ENCODE peak calls at places on chromosomes 11 and 22, in four cellular contexts. A, K, T and B are unnamed samples.

GRCh38 chr11:62632492-62632891 is 10.7 kb upstream of the B3GAT3 start:
- DNase-seq in T (no peak), K (no peak), A (no peak), B (no peak)

GRCh38 chr11:68036717-68037239 is 2.0 kb upstream of the TCIRG1 start:
- DNase-seq in K (peak; percentile 89), A (no peak), T (no peak), B (peak; percentile 93)

GRCh38 chr11:2885017-2885675 is 429 bp downstream of the CDKN1C start:
- DNase-seq in A (peak; percentile 65), K (peak; percentile 86), T (no peak), B (peak; percentile 75)

GRCh38 chr11:113111156-113111555 is 149.9 kb downstream of the NCAM1 start:
- DNase-seq in T (no peak), K (no peak), A (no peak), B (no peak)

GRCh38 chr11:77705877-77706579 is 68.4 kb upstream of the CLNS1A start:
- DNase-seq in T (no peak), K (no peak), A (no peak), B (no peak)

GRCh38 chr11:3920148-3920852 is 64.8 kb downstream of the STIM1 start:
- DNase-seq in K (peak; percentile 76), A (peak; percentile 54), T (no peak), B (peak; percentile 54)

GRCh38 chr11:74683941-74684481 is 47.2 kb downstream of the CHRDL2 start:
- DNase-seq in K (peak; percentile 65), T (no peak), A (no peak), B (peak; percentile 17)

GRCh38 chr11:1337647-1338007 is 28.2 kb upstream of the TOLLIP start:
- DNase-seq in K (peak; percentile 58), T (no peak), A (peak; percentile 19), B (no peak)

GRCh38 chr11:47998733-47999359 is 18.5 kb downstream of the PTPRJ start:
- DNase-seq in T (no peak), A (peak; percentile 67), K (no peak), B (no peak)

GRCh38 chr11:30666817-30667216 is 80.7 kb upstream of the MPPED2 start:
- DNase-seq in A (no peak), T (no peak), K (no peak), B (no peak)

GRCh38 chr11:1628506-1629325 is 859 bp upstream of the KRTAP5-5 start:
- DNase-seq in T (peak; percentile 84), K (peak; percentile 60), A (peak; percentile 63), B (peak; percentile 62)

GRCh38 chr11:46491661-46492331 is 100.2 kb upstream of the CHRM4 start:
- DNase-seq in T (no peak), A (no peak), K (no peak), B (no peak)

GRCh38 chr11:76654980-76655379 is 15.6 kb downstream of the LRRC32 start:
- DNase-seq in K (peak; percentile 53), A (peak; percentile 15), T (peak; percentile 24), B (no peak)

GRCh38 chr11:65366340-65366773 is 11.8 kb downstream of the TIGD3 start:
- DNase-seq in A (peak; percentile 53), T (peak; percentile 61), K (no peak), B (no peak)

GRCh38 chr11:10392680-10393079 is 62.4 kb upstream of the AMPD3 start:
- DNase-seq in T (no peak), A (no peak), K (no peak), B (no peak)

GRCh38 chr11:110713469-110713776 is 1.2 kb upstream of the ARHGAP20 start:
- DNase-seq in K (peak; percentile 72), T (no peak), A (no peak), B (no peak)

GRCh38 chr22:20581503-20582170 is 74.2 kb downstream of the MED15 start:
- DNase-seq in K (no peak), A (no peak), T (peak; percentile 21), B (peak; percentile 38)

GRCh38 chr11:17413414-17414316 is 25.2 kb upstream of the KCNJ11 start:
- DNase-seq in T (no peak), A (peak; percentile 83), K (no peak), B (peak; percentile 81)

GRCh38 chr11:69562302-69562701 is 78.7 kb upstream of the CCND1 start:
- DNase-seq in A (no peak), T (no peak), K (no peak), B (no peak)

GRCh38 chr11:17558025-17558780 is 11.1 kb downstream of the OTOG start:
- DNase-seq in A (no peak), T (no peak), K (peak; percentile 60), B (no peak)

GRCh38 chr22:41932353-41932752 is 5.7 kb upstream of the TNFRSF13C start:
- DNase-seq in T (no peak), A (no peak), K (no peak), B (no peak)

GRCh38 chr22:41927813-41928212 is 1.2 kb upstream of the TNFRSF13C start:
- DNase-seq in A (no peak), T (no peak), K (no peak), B (no peak)

GRCh38 chr22:41928416-41929157 is 2.0 kb upstream of the TNFRSF13C start:
- DNase-seq in K (no peak), A (no peak), T (no peak), B (no peak)

GRCh38 chr22:41931701-41932269 is 5.2 kb upstream of the TNFRSF13C start:
- DNase-seq in T (no peak), K (no peak), A (no peak), B (no peak)

DNA sequence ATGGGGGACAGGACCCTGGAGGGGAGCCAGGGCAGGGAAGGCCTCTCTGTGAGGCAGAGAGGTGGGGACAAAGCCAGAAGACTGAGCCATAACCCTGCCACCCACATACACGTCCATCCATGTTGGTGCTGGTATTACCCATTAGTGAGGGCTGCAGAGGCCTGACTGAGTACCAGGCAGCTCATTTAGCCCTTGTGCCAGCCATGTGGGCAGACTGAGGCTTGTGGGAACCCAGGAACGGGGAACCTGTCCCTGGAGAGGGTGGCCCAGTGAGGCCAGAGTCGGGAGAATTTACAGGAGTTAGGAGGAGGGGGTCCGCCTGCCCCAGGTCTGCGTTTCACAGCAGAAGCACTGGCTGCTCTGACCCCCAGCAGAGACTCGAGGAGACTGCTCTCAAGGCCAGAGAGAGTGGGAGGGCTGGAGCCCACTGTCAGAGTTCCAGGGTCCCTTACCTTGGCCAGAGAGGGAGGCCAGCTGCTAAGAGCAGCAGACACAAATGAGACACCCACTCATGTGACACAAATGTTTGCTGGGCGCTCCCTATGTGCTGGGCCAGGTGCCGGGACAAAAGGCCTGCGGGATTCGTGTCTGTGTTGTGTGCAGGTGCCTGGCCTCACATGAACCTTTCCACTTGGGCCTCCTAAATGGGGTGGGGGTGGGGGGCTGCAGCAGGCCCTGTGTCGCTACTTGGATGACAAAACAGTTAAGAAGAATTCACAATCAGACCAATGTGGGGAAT is 2.7 kb upstream of the TNFRSF13C start:
- DNase-seq in K (no peak), A (no peak), T (no peak), B (no peak)
- H3K4me1 ChIP-seq in K (peaks cover 13% of the 10 kb centered on the region), A (no peaks in the 10 kb centered on the region), T (peaks cover 3% of the 10 kb centered on the region), B (peaks cover 6% of the 10 kb centered on the region)

GRCh38 chr11:102530558-102530957 is at the start of gene MMP7:
- DNase-seq in A (no peak), K (no peak), T (no peak), B (no peak)

GRCh38 chr11:102528618-102529017 is 1.9 kb downstream of the MMP7 start:
- DNase-seq in T (no peak), A (no peak), K (no peak), B (no peak)

GRCh38 chr11:102539567-102539966 is 9.0 kb upstream of the MMP7 start:
- DNase-seq in A (no peak), T (no peak), K (no peak), B (no peak)

GRCh38 chr11:102534261-102534872 is 3.8 kb upstream of the MMP7 start:
- DNase-seq in K (no peak), T (no peak), A (no peak), B (no peak)
- TF ChIP-seq CTCF in K (no peak), T (peak; percentile 37), A (no peak), B (no peak)

DNA sequence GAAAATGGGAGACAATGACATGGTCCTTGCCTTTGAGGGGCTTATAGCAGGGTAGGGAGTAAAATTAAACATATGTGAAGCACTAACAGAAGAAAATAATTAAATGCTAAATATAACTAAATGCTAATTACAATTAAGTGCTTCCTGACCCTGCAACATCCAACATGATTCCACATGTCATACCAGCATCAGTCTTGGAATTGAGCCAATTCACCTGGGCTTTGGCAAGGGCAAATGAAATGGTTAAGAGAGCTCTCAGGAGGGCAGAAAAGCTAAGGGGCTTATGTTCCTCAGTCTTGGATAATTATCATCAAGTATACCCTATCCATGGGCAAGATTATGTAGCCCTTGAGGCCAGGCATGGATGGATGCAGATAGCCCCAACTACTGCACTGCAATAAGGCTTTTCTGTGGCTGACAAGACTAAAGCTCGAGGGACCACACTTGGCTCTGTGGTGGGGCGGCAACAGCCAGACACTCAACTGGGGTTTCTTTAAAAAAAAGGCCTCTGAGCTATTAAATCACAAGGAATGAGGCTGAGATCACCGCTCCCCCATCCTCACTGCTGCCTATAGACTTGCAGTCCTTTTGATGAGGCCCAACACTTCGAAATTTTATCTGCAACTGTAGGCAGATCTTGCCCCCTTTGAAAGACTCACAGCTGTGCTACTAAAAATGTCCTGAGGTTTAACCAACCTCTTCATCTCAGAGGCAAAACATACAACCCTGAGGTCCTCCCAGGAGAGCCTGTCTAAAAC is 39.0 kb downstream of the IL18BP start:
- DNase-seq in T (no peak), K (no peak), A (no peak), B (no peak)
- H3K4me1 ChIP-seq in T (peaks cover 9% of the 10 kb centered on the region), K (peaks cover 78% of the 10 kb centered on the region), A (peaks cover 15% of the 10 kb centered on the region), B (peaks cover 71% of the 10 kb centered on the region)

GRCh38 chr11:94602430-94603372 is 35.5 kb downstream of the PIWIL4 start:
- DNase-seq in K (peak; percentile 78), A (no peak), T (no peak), B (peak; percentile 62)
- TF ChIP-seq CTCF in K (peak; percentile 26), A (peak; percentile 67), T (no peak), B (peak; percentile 51)

DNA sequence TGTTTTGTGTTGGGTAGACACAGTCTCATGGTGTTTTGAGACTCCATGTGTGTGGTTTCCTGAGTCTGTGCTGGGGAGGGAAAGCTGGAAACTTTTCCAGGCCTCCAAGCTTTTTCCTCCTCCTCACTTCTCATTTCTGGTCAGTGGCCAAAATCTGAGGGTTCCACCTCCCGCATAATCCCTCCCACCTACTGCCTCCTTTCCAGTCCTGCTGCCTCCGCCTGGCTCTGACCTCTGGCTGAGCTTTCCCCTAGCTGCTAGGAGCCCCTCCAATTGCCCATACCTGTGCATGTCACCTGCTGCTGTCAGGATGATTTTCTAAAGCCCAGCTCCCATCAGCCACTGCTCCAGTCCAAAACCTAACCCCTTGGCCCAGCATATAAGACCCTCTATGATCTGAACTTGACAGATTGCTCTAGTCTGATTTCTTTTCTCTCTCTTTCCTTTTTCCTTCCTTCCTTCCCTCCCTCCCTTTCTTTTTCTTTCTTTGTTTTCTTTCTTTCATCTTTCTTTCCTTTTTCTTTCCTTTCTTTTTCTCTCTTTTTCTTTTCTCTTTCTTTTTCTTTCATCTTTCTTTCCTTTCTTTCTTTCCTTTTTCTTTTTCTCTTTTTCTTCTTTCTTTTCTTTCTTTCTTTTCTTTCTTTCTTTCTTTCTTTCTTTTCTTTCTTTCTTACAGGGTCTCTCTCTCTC is 51.4 kb upstream of the NECTIN1 start:
- DNase-seq in A (no peak), T (no peak), K (no peak), B (peak; percentile 17)
- H3K4me1 ChIP-seq in A (no peaks in the 10 kb centered on the region), T (no peaks in the 10 kb centered on the region), K (no peaks in the 10 kb centered on the region), B (no peaks in the 10 kb centered on the region)

DNA sequence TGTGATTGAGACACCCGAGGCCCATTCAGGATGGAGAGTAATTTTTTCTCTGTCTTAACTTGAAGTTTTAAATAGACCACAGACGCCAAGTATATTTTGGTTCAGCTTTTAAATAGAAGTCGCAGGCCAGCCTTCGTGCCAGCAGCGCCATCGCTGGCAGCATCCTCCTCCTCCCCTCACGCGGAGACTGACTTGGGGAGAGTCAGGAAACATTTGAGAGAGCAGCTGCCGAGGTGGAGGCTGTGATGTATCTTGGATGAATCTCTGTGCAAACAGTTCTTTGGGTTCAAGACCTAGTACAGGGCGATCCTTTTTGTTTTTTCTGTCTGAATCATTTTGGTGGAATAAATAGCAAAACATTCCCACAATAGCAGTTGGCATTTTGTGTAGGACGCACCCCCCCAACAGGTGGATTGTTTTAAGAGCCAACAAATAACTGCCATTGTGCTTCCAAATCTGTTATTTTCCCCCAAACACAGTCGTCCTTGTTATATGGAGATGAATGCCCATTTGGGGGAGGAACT is 920 bp upstream of the DMC1 start:
- DNase-seq in T (peak; percentile 60), K (peak; percentile 77), A (peak; percentile 48), B (peak; percentile 51)
- TF ChIP-seq CTCF in T (peak; percentile 11), K (no peak), A (no peak), B (no peak)